ENCODE peak calls at places on chromosomes 12 and 14, in six cellular contexts. C is small intestine, Q is uterus, O is upper lobe of right lung, U is PC-3, B is fibroblast of lung. I is an unnamed sample.

GRCh38 chr12:88247241-88247643 is 105.1 kb downstream of the TMTC3 start:
- DNase-seq in C (no peak), B (peak; percentile 88), O (no peak), U (peak; percentile 96), Q (no peak), I (no peak)

GRCh38 chr12:56836317-56836716 is 73.2 kb downstream of the HSD17B6 start:
- DNase-seq in B (peak; percentile 7), Q (no peak), U (peak; percentile 28), O (no peak), C (no peak), I (peak; percentile 48)

GRCh38 chr12:50440288-50440687 is 39.6 kb downstream of the LARP4 start:
- DNase-seq in B (no peak), U (no peak), Q (no peak), O (no peak), C (no peak), I (no peak)

GRCh38 chr12:121762269-121762668 is 31.2 kb downstream of the RHOF start:
- DNase-seq in U (no peak), B (peak; percentile 57), Q (no peak), O (no peak), C (no peak), I (no peak)

GRCh38 chr12:16605666-16606116 is 271 bp downstream of the LMO3 start:
- DNase-seq in B (peak; percentile 31), U (peak; percentile 12), C (no peak), O (peak; percentile 66), Q (peak; percentile 20), I (no peak)

GRCh38 chr12:5407457-5407856 is 24.5 kb upstream of the NTF3 start:
- DNase-seq in B (no peak), C (no peak), Q (no peak), U (no peak), O (no peak), I (no peak)

GRCh38 chr12:113298861-113299545 is 35.9 kb downstream of the SLC8B1 start:
- DNase-seq in O (no peak), B (no peak), U (no peak), C (no peak), Q (peak; percentile 37), I (no peak)

GRCh38 chr12:127811988-127812387 is 455.0 kb upstream of the TMEM132C start:
- DNase-seq in O (no peak), U (no peak), C (no peak), Q (peak; percentile 54), B (no peak), I (peak; percentile 30)

GRCh38 chr14:96442355-96442754 is 50.4 kb downstream of the AK7 start:
- DNase-seq in B (no peak), U (no peak), C (no peak), O (no peak), Q (no peak), I (no peak)

GRCh38 chr14:104141621-104142091 is 3.3 kb downstream of the KIF26A start:
- DNase-seq in U (no peak), B (no peak), Q (no peak), C (no peak), O (peak; percentile 54), I (no peak)

GRCh38 chr12:6329693-6330045 is 12.2 kb downstream of the TNFRSF1A start:
- DNase-seq in Q (no peak), U (no peak), B (no peak), O (no peak), C (no peak), I (no peak)

GRCh38 chr12:53551889-53552291 is 44.6 kb upstream of the NPFF start:
- DNase-seq in B (no peak), C (no peak), Q (no peak), O (no peak), U (no peak), I (no peak)

GRCh38 chr14:75518625-75519024 is 3.6 kb upstream of the BATF start:
- DNase-seq in O (no peak), B (peak; percentile 27), Q (no peak), C (peak; percentile 57), U (peak; percentile 41), I (no peak)

DNA sequence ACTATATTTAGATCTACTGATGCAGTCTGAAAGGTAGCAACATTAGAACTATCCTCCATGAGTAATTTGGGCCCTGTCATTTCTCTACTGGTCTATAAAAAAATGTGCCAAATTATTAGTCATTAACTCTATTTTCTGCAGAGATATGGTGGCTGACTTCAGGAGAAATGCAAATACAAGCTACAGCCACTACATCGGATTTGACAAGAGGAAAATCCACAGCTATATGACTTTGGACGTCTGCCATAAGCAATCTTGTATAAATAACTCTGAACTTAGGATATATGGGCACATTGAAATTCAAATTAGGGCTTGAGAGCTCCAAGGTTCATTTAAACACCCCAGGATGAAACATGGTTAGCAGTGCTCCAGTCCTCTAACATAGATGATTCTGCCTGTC is 983.0 kb upstream of the LRFN5 start:
- DNase-seq in O (no peak), Q (no peak), B (no peak), C (peak; percentile 1), U (peak; percentile 21), I (no peak)
- H3K9me3 ChIP-seq in O (no peaks in the 10 kb centered on the region), Q (no peaks in the 10 kb centered on the region), B (no peaks in the 10 kb centered on the region), C (peaks cover 1% of the 10 kb centered on the region), U (no peaks in the 10 kb centered on the region), I (no peaks in the 10 kb centered on the region)

DNA sequence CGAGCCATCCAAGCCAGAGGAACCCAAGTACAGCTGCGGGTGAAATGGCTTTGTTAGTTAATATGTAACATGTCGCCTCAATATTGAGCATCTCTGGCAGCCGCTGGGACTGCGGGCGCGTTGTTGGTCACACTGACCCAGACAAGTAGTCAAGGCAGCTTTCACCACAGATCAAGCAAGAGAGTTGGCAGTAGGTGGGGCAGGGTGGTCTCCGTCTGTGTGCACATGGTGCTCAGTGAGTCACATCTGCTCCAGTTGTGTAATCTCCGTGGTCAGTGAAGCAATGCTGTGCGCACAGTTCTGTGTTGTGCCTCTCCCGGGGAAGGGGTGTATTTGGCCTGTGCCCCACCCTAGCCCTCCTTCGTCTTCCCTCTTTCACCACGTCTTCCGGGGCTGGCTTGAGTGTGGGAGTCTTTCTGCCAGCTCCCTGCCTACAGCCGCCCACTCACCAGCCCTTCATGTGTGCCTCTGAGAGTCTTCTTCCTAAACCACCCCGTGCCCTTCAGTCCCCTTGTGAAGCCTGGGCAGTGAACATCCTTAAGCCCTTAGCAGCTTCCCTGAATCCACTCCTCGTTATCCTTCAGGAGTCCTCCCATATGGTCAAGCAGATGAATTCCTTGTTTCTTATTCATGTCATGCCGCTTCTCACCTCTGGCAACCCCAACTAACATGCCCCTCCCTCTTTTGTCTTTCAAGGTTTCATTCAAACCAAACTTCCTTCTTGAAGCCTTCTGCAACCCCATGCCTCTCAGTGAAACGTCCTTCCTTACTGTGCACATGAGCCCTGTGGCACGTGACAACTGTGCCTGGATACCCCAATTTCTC is 242.1 kb downstream of the CACNA1C start:
- DNase-seq in U (no peak), C (no peak), O (peak; percentile 86), B (peak; percentile 93), Q (peak; percentile 68), I (no peak)
- H3K4me3 ChIP-seq in U (no peak overlapping the region), C (no peak overlapping the region), O (no peak overlapping the region), B (no peak overlapping the region), Q (no peak overlapping the region), I (no peak overlapping the region)

GRCh38 chr12:120697344-120697743 is 10.4 kb downstream of the MLEC start:
- DNase-seq in Q (no peak), O (no peak), U (no peak), B (no peak), C (no peak), I (no peak)

GRCh38 chr12:120698677-120699076 is 11.6 kb upstream of the UNC119B start:
- DNase-seq in O (no peak), C (no peak), B (no peak), U (no peak), Q (no peak), I (no peak)

GRCh38 chr12:120699553-120699952 is 10.7 kb upstream of the UNC119B start:
- DNase-seq in U (no peak), B (no peak), Q (no peak), O (no peak), C (no peak), I (no peak)

GRCh38 chr12:120693848-120694247 is 6.9 kb downstream of the MLEC start:
- DNase-seq in B (no peak), U (no peak), C (no peak), O (no peak), Q (no peak), I (no peak)

DNA sequence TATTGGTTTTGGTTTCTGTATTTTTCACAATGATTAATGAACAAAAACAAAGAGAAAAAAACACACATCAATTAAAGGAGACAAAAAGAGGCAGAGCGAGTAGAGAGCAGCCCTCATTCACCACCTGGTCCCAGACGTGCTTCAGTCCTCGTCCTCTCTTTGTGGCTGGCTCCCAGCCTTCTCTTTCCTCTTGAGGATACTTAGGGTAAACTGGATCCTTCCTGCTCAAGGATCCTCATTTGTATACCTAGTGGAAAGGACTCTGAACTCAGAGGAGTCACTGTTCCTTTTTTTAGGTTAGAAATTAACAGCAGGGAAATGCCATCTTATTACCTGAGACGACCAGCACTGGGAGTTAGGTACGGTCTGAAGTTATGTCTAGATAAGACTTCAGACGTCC is 9.7 kb downstream of the MLEC start:
- DNase-seq in O (no peak), B (no peak), Q (no peak), C (peak; percentile 47), U (no peak), I (no peak)
- H3K27ac ChIP-seq in O (no peak overlapping the region), B (no peak overlapping the region), Q (no peak overlapping the region), C (peak overlapping the region; percentile 36), U (no peak overlapping the region), I (no peak overlapping the region)

DNA sequence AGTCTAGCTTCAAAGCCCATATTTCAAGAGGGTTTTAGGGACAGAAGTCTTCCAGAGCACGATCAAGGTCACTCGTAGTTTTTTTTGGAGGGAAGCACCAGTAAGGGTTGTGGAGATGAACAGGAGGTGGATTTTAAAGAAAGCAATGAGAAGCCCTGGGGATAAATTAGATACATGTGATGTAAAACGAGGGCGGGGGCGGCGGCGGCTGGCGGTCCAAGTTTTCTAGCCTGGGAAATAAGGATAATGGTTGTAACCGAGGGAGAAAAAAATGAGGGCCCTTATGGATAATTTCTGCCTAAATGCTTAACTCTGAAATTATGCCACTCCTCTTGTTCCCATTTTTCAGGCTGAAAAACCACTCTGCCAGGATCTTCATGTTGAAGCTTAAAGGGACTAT is 192.7 kb upstream of the FOXN3 start:
- DNase-seq in U (no peak), C (no peak), Q (no peak), B (no peak), O (no peak), I (no peak)
- H3K9me3 ChIP-seq in U (no peaks in the 10 kb centered on the region), C (no peaks in the 10 kb centered on the region), Q (no peaks in the 10 kb centered on the region), B (no peaks in the 10 kb centered on the region), O (no peaks in the 10 kb centered on the region), I (no peaks in the 10 kb centered on the region)

GRCh38 chr12:67355428-67356385 is 86.5 kb downstream of the CAND1 start:
- DNase-seq in C (peak; percentile 67), Q (no peak), B (peak; percentile 76), O (no peak), U (peak; percentile 70), I (peak; percentile 74)
- H3K4me3 ChIP-seq in C (no peak overlapping the region), Q (no peak overlapping the region), B (no peak overlapping the region), O (no peak overlapping the region), U (no peak overlapping the region), I (no peak overlapping the region)